ENCODE peak calls at places on chromosomes 3 and 15, in five cellular contexts. R, S, A, Z and K are unnamed samples.

GRCh38 chr15:77821188-77821958 is 188.7 kb upstream of the LINGO1 start:
- DNase-seq in R (peak; percentile 82), S (no peak), A (peak; percentile 42), Z (peak; percentile 85), K (peak; percentile 52)

GRCh38 chr3:78610462-78611125 is 1157.2 kb downstream of the ROBO1 start:
- DNase-seq in R (no peak), S (no peak), A (no peak), Z (no peak), K (no peak)

GRCh38 chr3:81989773-81990172 is 228.3 kb upstream of the GBE1 start:
- DNase-seq in R (no peak), S (no peak), A (no peak), Z (no peak), K (no peak)

GRCh38 chr3:8286749-8287148 is 214.9 kb upstream of the LMCD1 start:
- DNase-seq in R (peak; percentile 7), S (no peak), A (no peak), Z (no peak), K (no peak)

GRCh38 chr3:115693868-115694267 is 70.6 kb downstream of the GAP43 start:
- DNase-seq in R (peak; percentile 16), S (no peak), A (no peak), Z (no peak), K (no peak)

GRCh38 chr3:142649996-142650693 is 54.0 kb downstream of the PLS1 start:
- DNase-seq in R (no peak), S (no peak), A (no peak), Z (no peak), K (no peak)

GRCh38 chr3:138774529-138775253 is 60.0 kb downstream of the PIK3CB start:
- DNase-seq in R (peak; percentile 1), S (no peak), A (no peak), Z (no peak), K (no peak)

GRCh38 chr3:186283651-186284445 is 78.2 kb downstream of the DGKG start:
- DNase-seq in R (no peak), S (no peak), A (no peak), Z (no peak), K (no peak)

GRCh38 chr3:36677331-36678007 is 86.9 kb downstream of the DCLK3 start:
- DNase-seq in R (no peak), S (no peak), A (no peak), Z (peak; percentile 8), K (no peak)

GRCh38 chr3:159185443-159186050 is 383.7 kb downstream of the MFSD1 start:
- DNase-seq in R (no peak), S (no peak), A (no peak), Z (no peak), K (no peak)

GRCh38 chr3:128187495-128187894 is 34.2 kb downstream of the EEFSEC start:
- DNase-seq in R (no peak), S (no peak), A (no peak), Z (no peak), K (no peak)

GRCh38 chr15:85282504-85283115 is 97.8 kb upstream of the AKAP13 start:
- DNase-seq in R (no peak), S (peak; percentile 61), A (no peak), Z (no peak), K (no peak)

GRCh38 chr3:147410518-147411234 is 1.5 kb downstream of the ZIC1 start:
- DNase-seq in R (no peak), S (peak; percentile 73), A (no peak), Z (peak; percentile 34), K (peak; percentile 75)

GRCh38 chr15:70502576-70502975 is 260.8 kb downstream of the UACA start:
- DNase-seq in R (no peak), S (no peak), A (no peak), Z (no peak), K (no peak)

GRCh38 chr3:66073464-66074141 is 34.9 kb upstream of the MAGI1 start:
- DNase-seq in R (no peak), S (no peak), A (no peak), Z (peak; percentile 17), K (no peak)

GRCh38 chr3:70771426-70772147 is 459.1 kb upstream of the MDFIC2 start:
- DNase-seq in R (no peak), S (no peak), A (no peak), Z (no peak), K (no peak)

GRCh38 chr3:88180398-88180999 is 30.7 kb downstream of the C3orf38 start:
- DNase-seq in R (peak; percentile 23), S (no peak), A (no peak), Z (peak; percentile 6), K (no peak)

GRCh38 chr15:31372635-31373091 is 46.0 kb downstream of the KLF13 start:
- DNase-seq in R (peak; percentile 46), S (peak; percentile 92), A (peak; percentile 87), Z (peak; percentile 73), K (no peak)

GRCh38 chr15:70701891-70702568 is 61.3 kb downstream of the UACA start:
- DNase-seq in R (peak; percentile 45), S (peak; percentile 46), A (no peak), Z (no peak), K (no peak)

GRCh38 chr3:43695443-43695842 is 4.7 kb downstream of the ABHD5 start:
- DNase-seq in R (no peak), S (no peak), A (no peak), Z (no peak), K (no peak)

GRCh38 chr3:131850223-131850622 is 184.6 kb downstream of the CPNE4 start:
- DNase-seq in R (no peak), S (no peak), A (no peak), Z (no peak), K (no peak)

GRCh38 chr3:157174265-157174615 is 14.3 kb upstream of the CCNL1 start:
- DNase-seq in R (no peak), S (peak; percentile 70), A (no peak), Z (peak; percentile 35), K (peak; percentile 31)

GRCh38 chr3:105223815-105224214 is 142.9 kb upstream of the ALCAM start:
- DNase-seq in R (no peak), S (no peak), A (no peak), Z (no peak), K (no peak)

GRCh38 chr15:84582583-84583157 is 18.1 kb upstream of the ZSCAN2 start:
- DNase-seq in R (no peak), S (no peak), A (no peak), Z (no peak), K (no peak)

GRCh38 chr15:94287794-94288246 is 56.5 kb downstream of the MCTP2 start:
- DNase-seq in R (no peak), S (no peak), A (no peak), Z (no peak), K (no peak)

GRCh38 chr3:138468886-138469285 is 34.5 kb downstream of the ESYT3 start:
- DNase-seq in R (no peak), S (peak; percentile 71), A (no peak), Z (no peak), K (no peak)

GRCh38 chr3:81173514-81173913 is 587.9 kb downstream of the GBE1 start:
- DNase-seq in R (peak; percentile 18), S (no peak), A (no peak), Z (peak; percentile 12), K (no peak)

GRCh38 chr3:28299705-28300104 is 48.8 kb upstream of the ZCWPW2 start:
- DNase-seq in R (no peak), S (no peak), A (no peak), Z (no peak), K (no peak)

GRCh38 chr15:75720787-75721461 is 8.3 kb upstream of the CSPG4 start:
- DNase-seq in R (peak; percentile 64), S (peak; percentile 86), A (no peak), Z (peak; percentile 74), K (peak; percentile 56)

GRCh38 chr3:179174898-179175297 is 26.7 kb downstream of the PIK3CA start:
- DNase-seq in R (no peak), S (no peak), A (no peak), Z (peak; percentile 17), K (no peak)

GRCh38 chr15:42622328-42622925 is 47.0 kb downstream of the STARD9 start:
- DNase-seq in R (no peak), S (no peak), A (no peak), Z (no peak), K (no peak)

GRCh38 chr3:171875923-171876412 is 32.8 kb downstream of the TMEM212 start:
- DNase-seq in R (no peak), S (no peak), A (no peak), Z (no peak), K (no peak)

GRCh38 chr3:133578548-133579191 is 5.2 kb downstream of the CDV3 start:
- DNase-seq in R (peak; percentile 44), S (no peak), A (no peak), Z (peak; percentile 51), K (no peak)

GRCh38 chr3:133588035-133588434 is 14.5 kb downstream of the CDV3 start:
- DNase-seq in R (no peak), S (no peak), A (no peak), Z (no peak), K (no peak)

GRCh38 chr3:133588784-133589465 is 15.4 kb downstream of the CDV3 start:
- DNase-seq in R (no peak), S (no peak), A (no peak), Z (no peak), K (no peak)

GRCh38 chr3:133583396-133583795 is 9.9 kb downstream of the CDV3 start:
- DNase-seq in R (no peak), S (no peak), A (no peak), Z (no peak), K (no peak)
- H3K4me1 ChIP-seq in R (no peaks in the 10 kb centered on the region), S (peaks cover 15% of the 10 kb centered on the region), A (peaks cover 50% of the 10 kb centered on the region), Z (peaks cover 6% of the 10 kb centered on the region), K (peaks cover 10% of the 10 kb centered on the region)

DNA sequence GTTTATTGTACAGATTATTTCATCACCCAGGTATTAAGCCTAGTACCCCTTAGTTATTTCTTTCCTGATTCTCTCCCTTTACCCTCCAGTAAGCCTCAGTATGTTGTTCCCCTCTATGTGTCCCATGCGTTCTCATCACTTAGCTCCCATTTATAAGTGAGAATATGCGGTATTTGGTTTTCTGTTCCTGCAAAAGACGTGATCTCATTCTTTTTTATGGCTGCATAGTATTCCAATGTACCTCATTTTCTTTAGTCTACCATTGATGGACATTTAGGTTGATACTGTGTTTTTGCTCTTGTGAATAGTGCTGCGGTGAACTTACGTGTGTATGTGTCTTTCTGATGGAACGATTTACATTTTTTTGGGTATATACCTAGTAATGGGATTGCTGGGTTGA is 36.7 kb downstream of the CEP63 start:
- DNase-seq in R (no peak), S (no peak), A (no peak), Z (no peak), K (no peak)
- H3K9me3 ChIP-seq in R (no peaks in the 10 kb centered on the region), S (peaks cover 57% of the 10 kb centered on the region), A (peaks cover 55% of the 10 kb centered on the region), Z (peaks cover 32% of the 10 kb centered on the region), K (no peaks in the 10 kb centered on the region)

GRCh38 chr3:177595789-177596188 is 398.5 kb upstream of the TBL1XR1 start:
- DNase-seq in R (no peak), S (no peak), A (no peak), Z (no peak), K (no peak)
- H3K4me1 ChIP-seq in R (peaks cover 13% of the 10 kb centered on the region), S (peaks cover 25% of the 10 kb centered on the region), A (peaks cover 34% of the 10 kb centered on the region), Z (peaks cover 25% of the 10 kb centered on the region), K (peaks cover 55% of the 10 kb centered on the region)

GRCh38 chr15:27864076-27864475 is 235.0 kb downstream of the OCA2 start:
- DNase-seq in R (no peak), S (no peak), A (no peak), Z (no peak), K (no peak)
- H3K9me3 ChIP-seq in R (no peaks in the 10 kb centered on the region), S (no peaks in the 10 kb centered on the region), A (no peaks in the 10 kb centered on the region), Z (no peaks in the 10 kb centered on the region), K (no peaks in the 10 kb centered on the region)